ENCODE peak calls at places on chromosomes 5 and 9, in eight cellular contexts. J is pancreas, A is heart left ventricle, O is tibial artery, N is astrocyte, F is OCI-LY7, X is gastrocnemius medialis, U is colonic mucosa. W is an unnamed sample. For H3K36me3 and H3K4me1, the result is how much of the 10 kb centered on the place peaks cover.

GRCh38 chr9:125521462-125522327 is 185.3 kb downstream of the MAPKAP1 start:
- DNase-seq in J (no peak), A (no peak), O (no peak), N (peak), F (peak), X (no peak), U (no peak), W (peak)

GRCh38 chr9:87086536-87086935 is 139.2 kb upstream of the GAS1 start:
- DNase-seq in J (no peak), A (no peak), O (no peak), N (no peak), F (no peak), X (no peak), U (no peak), W (no peak)

GRCh38 chr9:119289740-119290139 is 79.5 kb downstream of the BRINP1 start:
- DNase-seq in J (peak), A (peak), O (peak), N (peak), F (peak), X (peak), U (peak), W (peak)

GRCh38 chr9:686381-686813 is 155.1 kb upstream of the DMRT1 start:
- DNase-seq in J (no peak), A (no peak), O (peak), N (peak), F (no peak), X (no peak), U (no peak), W (peak)

GRCh38 chr5:169063269-169063919 is 237.5 kb downstream of the SLIT3 start:
- DNase-seq in J (no peak), A (no peak), O (no peak), N (no peak), F (no peak), X (no peak), U (no peak), W (no peak)

GRCh38 chr9:132487351-132487791 is 77.4 kb downstream of the CFAP77 start:
- DNase-seq in J (no peak), A (no peak), O (no peak), N (no peak), F (no peak), X (no peak), U (no peak), W (no peak)

GRCh38 chr5:160470437-160471341 is 49.0 kb downstream of the PTTG1 start:
- DNase-seq in J (no peak), A (no peak), O (no peak), N (peak), F (peak), X (no peak), U (peak), W (peak)

GRCh38 chr5:135034186-135034962 is at the start of gene PITX1:
- DNase-seq in J (peak), A (no peak), O (peak), N (no peak), F (peak), X (no peak), U (peak), W (peak)

GRCh38 chr9:13705913-13706312 is 426.4 kb upstream of the MPDZ start:
- DNase-seq in J (no peak), A (peak), O (peak), N (peak), F (no peak), X (peak), U (no peak), W (peak)

GRCh38 chr9:112174965-112175795 is at the start of gene SUSD1:
- DNase-seq in J (no peak), A (peak), O (no peak), N (no peak), F (no peak), X (no peak), U (peak), W (peak)

GRCh38 chr5:173753307-173754168 is 134.6 kb upstream of the CPEB4 start:
- DNase-seq in J (no peak), A (peak), O (no peak), N (no peak), F (no peak), X (peak), U (no peak), W (peak)

GRCh38 chr9:84152204-84152603 is 171.6 kb downstream of the RMI1 start:
- DNase-seq in J (no peak), A (no peak), O (no peak), N (no peak), F (no peak), X (no peak), U (no peak), W (no peak)

GRCh38 chr5:56829137-56829536 is 13.8 kb downstream of the MAP3K1 start:
- DNase-seq in J (no peak), A (no peak), O (no peak), N (peak), F (no peak), X (no peak), U (no peak), W (no peak)

GRCh38 chr5:155529366-155529765 is 515.8 kb downstream of the KIF4B start:
- DNase-seq in J (no peak), A (no peak), O (no peak), N (no peak), F (no peak), X (no peak), U (no peak), W (peak)

GRCh38 chr5:132859889-132860437 is 6.3 kb downstream of the GDF9 start:
- DNase-seq in J (no peak), A (no peak), O (no peak), N (no peak), F (no peak), X (no peak), U (no peak), W (no peak)

GRCh38 chr5:65483474-65484346 is 2.0 kb upstream of the ADAMTS6 start:
- DNase-seq in J (no peak), A (no peak), O (no peak), N (peak), F (peak), X (no peak), U (no peak), W (peak)

GRCh38 chr5:52798952-52799351 is 11.2 kb downstream of the ITGA1 start:
- DNase-seq in J (no peak), A (no peak), O (no peak), N (no peak), F (peak), X (no peak), U (no peak), W (no peak)

DNA sequence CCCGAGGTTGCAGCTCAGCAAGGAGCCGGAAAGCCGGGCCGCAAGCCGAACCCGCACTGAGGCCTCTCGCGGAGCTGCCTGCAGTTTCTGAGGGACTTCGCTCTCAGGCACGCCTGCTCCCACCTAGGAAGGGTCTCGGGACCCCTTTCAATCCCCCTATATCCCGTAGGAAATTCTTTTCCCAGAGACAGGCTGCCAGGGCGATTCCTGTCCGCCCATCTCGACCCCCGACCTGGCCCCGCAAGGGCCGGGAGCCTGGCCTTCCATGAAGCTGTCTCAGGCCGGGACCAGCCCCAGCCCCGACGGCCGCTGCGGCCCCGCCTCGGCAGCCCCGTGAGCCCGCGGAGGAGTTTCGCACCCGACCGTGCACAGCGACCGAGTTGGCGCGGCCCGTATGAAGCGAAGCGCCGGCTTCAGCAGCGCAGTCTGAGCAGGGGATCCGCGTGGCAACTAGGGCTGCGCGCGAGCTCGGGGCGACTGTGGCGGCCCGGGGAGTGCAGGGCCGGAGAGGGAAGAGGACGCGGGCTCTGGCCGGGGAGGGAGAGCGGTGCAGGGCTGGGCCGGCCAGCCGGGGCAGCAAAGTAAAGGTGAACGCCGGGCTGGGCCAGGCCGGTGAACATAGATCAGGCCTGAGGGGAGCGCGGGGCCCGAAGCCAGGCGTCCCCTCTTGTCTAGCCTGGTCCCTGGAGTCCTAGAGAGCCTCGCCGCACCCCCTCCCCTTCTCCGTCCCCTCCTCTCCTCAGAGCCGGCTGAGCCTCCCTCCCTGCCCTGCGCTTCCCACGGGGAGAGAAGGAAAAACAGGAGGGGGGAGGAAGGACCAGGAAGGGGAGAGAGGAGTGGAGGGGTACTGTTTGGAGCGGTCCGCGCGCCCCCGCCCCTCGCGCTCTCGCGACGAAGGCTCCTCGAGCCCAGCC is 879 bp upstream of the PRDM12 start:
- DNase-seq in J (no peak), A (no peak), O (no peak), N (no peak), F (no peak), X (no peak), U (no peak), W (peak)
- H3K4me3 ChIP-seq in J (no peak), A (peak), O (peak), N (no peak), F (no peak), X (peak), U (peak), W (no peak)

GRCh38 chr5:83360573-83360972 is 111.0 kb upstream of the VCAN start:
- DNase-seq in J (no peak), A (no peak), O (no peak), N (no peak), F (no peak), X (no peak), U (no peak), W (no peak)

GRCh38 chr5:83353774-83354173 is 117.8 kb upstream of the VCAN start:
- DNase-seq in J (no peak), A (no peak), O (no peak), N (no peak), F (no peak), X (no peak), U (no peak), W (no peak)

GRCh38 chr5:83354958-83355357 is 116.6 kb upstream of the VCAN start:
- DNase-seq in J (no peak), A (no peak), O (no peak), N (no peak), F (no peak), X (no peak), U (no peak), W (no peak)

GRCh38 chr5:83353231-83353630 is 118.3 kb upstream of the VCAN start:
- DNase-seq in J (no peak), A (no peak), O (no peak), N (no peak), F (no peak), X (no peak), U (no peak), W (no peak)

DNA sequence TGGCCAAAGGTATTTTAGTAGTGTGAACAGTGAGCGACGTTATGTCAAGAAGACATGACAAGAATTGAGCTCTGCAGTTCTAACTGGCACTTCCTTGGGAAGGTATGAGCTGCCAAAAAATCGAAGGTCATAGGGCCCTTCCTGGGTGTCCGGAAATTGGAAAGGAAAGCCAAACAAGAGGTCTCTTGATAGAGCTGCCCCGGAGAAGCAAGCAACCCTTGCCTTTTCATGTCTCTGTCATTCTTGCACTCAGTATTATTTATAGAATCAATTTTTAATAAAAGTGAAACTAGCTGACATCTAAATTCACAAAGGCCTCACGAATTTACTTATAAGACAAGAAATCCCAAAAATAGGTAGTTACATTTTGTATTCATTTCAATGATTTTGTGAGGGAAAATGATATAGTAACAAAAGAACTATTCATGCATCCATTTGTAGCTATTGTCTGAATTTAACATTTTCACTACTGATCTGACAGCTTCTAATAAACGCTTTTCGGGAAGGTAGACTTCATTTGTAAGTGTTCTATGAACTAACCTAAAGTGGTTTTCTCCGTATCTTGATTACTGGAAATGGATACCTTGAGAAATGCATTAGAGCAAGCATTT is 113.8 kb upstream of the VCAN start:
- DNase-seq in J (no peak), A (no peak), O (no peak), N (no peak), F (no peak), X (no peak), U (no peak), W (no peak)
- H3K36me3 ChIP-seq in J (under half), A (under half), O (under half), N (under half), F (under half), X (under half), U (under half), W (under half)

GRCh38 chr5:140298183-140298601 is 4.7 kb downstream of the PFDN1 start:
- DNase-seq in J (no peak), A (no peak), O (no peak), N (peak), F (no peak), X (no peak), U (no peak), W (peak)

GRCh38 chr5:140297283-140297682 is 5.6 kb downstream of the PFDN1 start:
- DNase-seq in J (no peak), A (no peak), O (no peak), N (no peak), F (no peak), X (no peak), U (no peak), W (no peak)

GRCh38 chr5:140296289-140296688 is 6.6 kb downstream of the PFDN1 start:
- DNase-seq in J (no peak), A (no peak), O (no peak), N (no peak), F (no peak), X (no peak), U (no peak), W (no peak)

GRCh38 chr5:140301136-140301535 is 1.8 kb downstream of the PFDN1 start:
- DNase-seq in J (no peak), A (no peak), O (no peak), N (no peak), F (no peak), X (no peak), U (no peak), W (no peak)

GRCh38 chr5:140299056-140299455 is 3.8 kb downstream of the PFDN1 start:
- DNase-seq in J (no peak), A (no peak), O (no peak), N (no peak), F (no peak), X (no peak), U (no peak), W (no peak)
- H3K4me1 ChIP-seq in J (under half), A (under half), O (half or more), N (half or more), F (under half), X (half or more), U (under half), W (half or more)

DNA sequence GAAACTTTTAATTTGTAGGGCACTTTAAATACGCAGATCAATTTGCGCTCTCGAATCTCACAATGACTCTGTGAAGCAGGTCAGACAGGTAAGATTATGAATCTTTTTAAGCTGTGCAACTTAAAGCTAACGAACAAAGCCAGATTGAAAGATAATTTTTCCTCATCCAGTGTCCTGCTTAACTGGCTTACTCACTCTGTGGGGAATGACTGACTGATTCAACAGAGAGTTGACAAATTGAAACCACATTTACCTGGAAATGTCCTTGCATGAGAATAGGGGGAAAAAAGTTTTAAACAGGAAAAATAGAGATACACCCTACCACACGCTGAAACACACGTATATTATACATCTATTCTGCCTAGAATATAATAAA is 187.9 kb downstream of the MAN2A1 start:
- DNase-seq in J (no peak), A (no peak), O (no peak), N (peak), F (no peak), X (no peak), U (no peak), W (no peak)
- H3K4me3 ChIP-seq in J (no peak), A (no peak), O (no peak), N (peak), F (no peak), X (no peak), U (no peak), W (no peak)

GRCh38 chr5:10427978-10428377 is 13.7 kb upstream of the ROPN1L start:
- DNase-seq in J (no peak), A (no peak), O (no peak), N (no peak), F (no peak), X (no peak), U (no peak), W (no peak)

GRCh38 chr5:10431408-10431807 is 10.3 kb upstream of the ROPN1L start:
- DNase-seq in J (no peak), A (no peak), O (no peak), N (no peak), F (no peak), X (no peak), U (no peak), W (no peak)

GRCh38 chr5:10424124-10424731 is 17.5 kb upstream of the ROPN1L start:
- DNase-seq in J (no peak), A (peak), O (no peak), N (peak), F (peak), X (no peak), U (no peak), W (peak)

GRCh38 chr5:10423009-10423408 is 18.7 kb upstream of the ROPN1L start:
- DNase-seq in J (no peak), A (no peak), O (no peak), N (no peak), F (no peak), X (no peak), U (no peak), W (no peak)

GRCh38 chr5:10427201-10427600 is 14.5 kb upstream of the ROPN1L start:
- DNase-seq in J (no peak), A (no peak), O (no peak), N (no peak), F (no peak), X (no peak), U (no peak), W (no peak)
- H3K36me3 ChIP-seq in J (under half), A (under half), O (half or more), N (half or more), F (half or more), X (half or more), U (under half), W (half or more)

GRCh38 chr5:149485655-149486615 is 65.3 kb downstream of the CSNK1A1 start:
- DNase-seq in J (peak), A (peak), O (peak), N (peak), F (no peak), X (peak), U (peak), W (peak)

GRCh38 chr5:149488645-149489306 is 62.5 kb downstream of the CSNK1A1 start:
- DNase-seq in J (no peak), A (no peak), O (no peak), N (no peak), F (no peak), X (no peak), U (no peak), W (no peak)

GRCh38 chr5:149489605-149490037 is 61.6 kb downstream of the CSNK1A1 start:
- DNase-seq in J (no peak), A (peak), O (no peak), N (peak), F (no peak), X (no peak), U (no peak), W (no peak)

GRCh38 chr5:149486726-149487635 is 64.3 kb downstream of the CSNK1A1 start:
- DNase-seq in J (no peak), A (no peak), O (no peak), N (peak), F (no peak), X (no peak), U (no peak), W (peak)

DNA sequence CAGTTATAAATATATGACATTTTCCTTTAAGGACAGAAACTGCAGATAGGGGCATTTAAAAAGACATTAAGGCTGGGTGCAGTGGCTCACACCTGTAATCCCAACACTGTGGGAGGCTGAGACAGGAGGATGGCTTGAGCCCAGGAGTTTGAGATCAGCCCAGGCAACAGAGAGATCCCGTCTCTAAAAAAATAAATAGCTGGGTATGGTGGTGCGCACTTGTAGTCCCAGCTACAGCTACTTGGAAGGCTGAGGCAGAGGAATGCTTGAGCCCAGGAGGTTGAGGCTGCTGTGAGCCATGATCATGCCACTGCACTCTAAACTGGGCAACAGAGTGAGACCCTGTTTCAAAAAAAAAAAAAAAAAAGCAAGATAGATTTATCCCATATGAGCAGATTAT is 63.6 kb downstream of the CSNK1A1 start:
- DNase-seq in J (no peak), A (no peak), O (no peak), N (no peak), F (no peak), X (no peak), U (no peak), W (no peak)
- H3K4me1 ChIP-seq in J (under half), A (under half), O (half or more), N (under half), F (under half), X (half or more), U (under half), W (half or more)

GRCh38 chr5:58265531-58265930 is 194.4 kb downstream of the PLK2 start:
- DNase-seq in J (no peak), A (no peak), O (no peak), N (no peak), F (no peak), X (no peak), U (no peak), W (no peak)
- H3K4me3 ChIP-seq in J (no peak), A (no peak), O (no peak), N (no peak), F (no peak), X (no peak), U (no peak), W (no peak)

W was measured in adipocyte.